ENCODE peak calls at places on chromosome 20, in six cellular contexts. One of them, this sample, is unnamed.
A peak's percentile ranks its signal among the peaks of the same experiment; 100 is the strongest.

GRCh38 chr20:63626424-63627128 is at the start of gene GMEB2:
- DNase-seq in OCI-LY7: peak; percentile 87
- DNase-seq in activated T-helper 1 cell treated with Interleukin-2 at 50 U/mL for 16 hours: peak; percentile 69
- DNase-seq in naive B cell: no peak
- DNase-seq in kidney: peak; percentile 92
- DNase-seq in AG09309: no peak
- DNase-seq in this sample: peak; percentile 87

GRCh38 chr20:9348746-9349145 is 165.6 kb upstream of the LAMP5 start:
- DNase-seq in OCI-LY7: no peak
- DNase-seq in activated T-helper 1 cell treated with Interleukin-2 at 50 U/mL for 16 hours: no peak
- DNase-seq in naive B cell: no peak
- DNase-seq in kidney: no peak
- DNase-seq in AG09309: no peak
- DNase-seq in this sample: no peak

GRCh38 chr20:41330343-41330720 is 10.3 kb upstream of the LPIN3 start:
- DNase-seq in OCI-LY7: no peak
- DNase-seq in activated T-helper 1 cell treated with Interleukin-2 at 50 U/mL for 16 hours: no peak
- DNase-seq in naive B cell: no peak
- DNase-seq in kidney: peak; percentile 67
- DNase-seq in AG09309: no peak
- DNase-seq in this sample: no peak

GRCh38 chr20:2751868-2752630 is 48.4 kb downstream of the CPXM1 start:
- DNase-seq in OCI-LY7: no peak
- DNase-seq in activated T-helper 1 cell treated with Interleukin-2 at 50 U/mL for 16 hours: peak; percentile 32
- DNase-seq in naive B cell: peak; percentile 25
- DNase-seq in kidney: peak; percentile 83
- DNase-seq in AG09309: no peak
- DNase-seq in this sample: no peak

GRCh38 chr20:14067631-14068030 is 72.3 kb downstream of the MACROD2 start:
- DNase-seq in OCI-LY7: no peak
- DNase-seq in activated T-helper 1 cell treated with Interleukin-2 at 50 U/mL for 16 hours: no peak
- DNase-seq in naive B cell: no peak
- DNase-seq in kidney: no peak
- DNase-seq in AG09309: no peak
- DNase-seq in this sample: no peak

GRCh38 chr20:63830821-63831593 is at the start of gene ZBTB46:
- DNase-seq in OCI-LY7: peak; percentile 71
- DNase-seq in activated T-helper 1 cell treated with Interleukin-2 at 50 U/mL for 16 hours: no peak
- DNase-seq in naive B cell: no peak
- DNase-seq in kidney: peak; percentile 79
- DNase-seq in AG09309: no peak
- DNase-seq in this sample: peak; percentile 82

GRCh38 chr20:15328084-15328483 is 990.7 kb upstream of the FLRT3 start:
- DNase-seq in OCI-LY7: no peak
- DNase-seq in activated T-helper 1 cell treated with Interleukin-2 at 50 U/mL for 16 hours: no peak
- DNase-seq in naive B cell: no peak
- DNase-seq in kidney: no peak
- DNase-seq in AG09309: no peak
- DNase-seq in this sample: no peak

GRCh38 chr20:19628570-19629134 is 129.4 kb upstream of the RIN2 start:
- DNase-seq in OCI-LY7: peak; percentile 65
- DNase-seq in activated T-helper 1 cell treated with Interleukin-2 at 50 U/mL for 16 hours: no peak
- DNase-seq in naive B cell: peak; percentile 63
- DNase-seq in kidney: no peak
- DNase-seq in AG09309: peak; percentile 16
- DNase-seq in this sample: no peak

GRCh38 chr20:59042151-59042795 is at the start of gene PRELID3B:
- DNase-seq in OCI-LY7: peak; percentile 32
- DNase-seq in activated T-helper 1 cell treated with Interleukin-2 at 50 U/mL for 16 hours: no peak
- DNase-seq in naive B cell: no peak
- DNase-seq in kidney: no peak
- DNase-seq in AG09309: no peak
- DNase-seq in this sample: peak; percentile 54

GRCh38 chr20:24587384-24588046 is 118.1 kb downstream of the SYNDIG1 start:
- DNase-seq in OCI-LY7: no peak
- DNase-seq in activated T-helper 1 cell treated with Interleukin-2 at 50 U/mL for 16 hours: no peak
- DNase-seq in naive B cell: no peak
- DNase-seq in kidney: no peak
- DNase-seq in AG09309: no peak
- DNase-seq in this sample: no peak

GRCh38 chr20:8971669-8972316 is 97.1 kb upstream of the PLCB4 start:
- DNase-seq in OCI-LY7: no peak
- DNase-seq in activated T-helper 1 cell treated with Interleukin-2 at 50 U/mL for 16 hours: no peak
- DNase-seq in naive B cell: no peak
- DNase-seq in kidney: no peak
- DNase-seq in AG09309: no peak
- DNase-seq in this sample: no peak

GRCh38 chr20:47607208-47607613 is 105.5 kb downstream of the NCOA3 start:
- DNase-seq in OCI-LY7: no peak
- DNase-seq in activated T-helper 1 cell treated with Interleukin-2 at 50 U/mL for 16 hours: no peak
- DNase-seq in naive B cell: no peak
- DNase-seq in kidney: no peak
- DNase-seq in AG09309: no peak
- DNase-seq in this sample: no peak

GRCh38 chr20:46004813-46005505 is 3.7 kb upstream of the MMP9 start:
- DNase-seq in OCI-LY7: peak; percentile 68
- DNase-seq in activated T-helper 1 cell treated with Interleukin-2 at 50 U/mL for 16 hours: no peak
- DNase-seq in naive B cell: peak; percentile 74
- DNase-seq in kidney: no peak
- DNase-seq in AG09309: no peak
- DNase-seq in this sample: peak; percentile 50

GRCh38 chr20:44910690-44911262 is 916 bp downstream of the PABPC1L start:
- DNase-seq in OCI-LY7: peak; percentile 36
- DNase-seq in activated T-helper 1 cell treated with Interleukin-2 at 50 U/mL for 16 hours: no peak
- DNase-seq in naive B cell: no peak
- DNase-seq in kidney: no peak
- DNase-seq in AG09309: no peak
- DNase-seq in this sample: no peak

GRCh38 chr20:47711046-47711752 is 74.1 kb downstream of the SULF2 start:
- DNase-seq in OCI-LY7: no peak
- DNase-seq in activated T-helper 1 cell treated with Interleukin-2 at 50 U/mL for 16 hours: no peak
- DNase-seq in naive B cell: no peak
- DNase-seq in kidney: peak; percentile 39
- DNase-seq in AG09309: no peak
- DNase-seq in this sample: no peak

This sample was measured in heart left ventricle.